ENCODE peak calls at places on chromosomes 1 and 21, in five cellular contexts. H is adipocyte, J is nephron progenitor cell, Z is body of pancreas, U is NCI-H345. M is an unnamed sample.

GRCh38 chr21:33231526-33231925 is 1.8 kb downstream of the IFNAR2 start:
- DNase-seq in H (no peak), J (no peak), Z (no peak), U (no peak), M (no peak)

GRCh38 chr21:15768853-15769252 is 39.1 kb downstream of the USP25 start:
- DNase-seq in H (no peak), J (no peak), Z (no peak), U (no peak), M (no peak)

GRCh38 chr1:106534612-106535011 is 521.9 kb upstream of the PRMT6 start:
- DNase-seq in H (no peak), J (no peak), Z (no peak), U (no peak), M (no peak)

GRCh38 chr1:59596432-59596831 is 218.3 kb upstream of the HOOK1 start:
- DNase-seq in H (peak; percentile 51), J (no peak), Z (peak; percentile 74), U (no peak), M (no peak)

GRCh38 chr1:203619091-203619780 is 7.4 kb upstream of the ATP2B4 start:
- DNase-seq in H (no peak), J (no peak), Z (no peak), U (no peak), M (no peak)

GRCh38 chr21:45531393-45532215 is 10.6 kb downstream of the SLC19A1 start:
- DNase-seq in H (no peak), J (peak; percentile 2), Z (no peak), U (no peak), M (no peak)

GRCh38 chr1:118204648-118205047 is 19.6 kb upstream of the SPAG17 start:
- DNase-seq in H (no peak), J (no peak), Z (no peak), U (peak; percentile 10), M (no peak)

GRCh38 chr1:9363061-9363471 is 70.4 kb downstream of the SPSB1 start:
- DNase-seq in H (no peak), J (no peak), Z (no peak), U (no peak), M (no peak)

GRCh38 chr1:80248886-80249285 is 1242.4 kb upstream of the ADGRL4 start:
- DNase-seq in H (peak; percentile 54), J (no peak), Z (no peak), U (no peak), M (no peak)

GRCh38 chr1:207241164-207241934 is 80.1 kb upstream of the CD55 start:
- DNase-seq in H (peak; percentile 11), J (no peak), Z (no peak), U (no peak), M (no peak)

GRCh38 chr1:32695098-32695904 is 7.3 kb downstream of the SYNC start:
- DNase-seq in H (no peak), J (no peak), Z (peak; percentile 80), U (no peak), M (no peak)

GRCh38 chr1:241440904-241441303 is 78.7 kb downstream of the FH start:
- DNase-seq in H (no peak), J (no peak), Z (no peak), U (no peak), M (no peak)

GRCh38 chr1:161486806-161487482 is 18.3 kb upstream of the FCGR2A start:
- DNase-seq in H (peak; percentile 83), J (peak; percentile 49), Z (peak; percentile 48), U (peak; percentile 40), M (peak; percentile 64)

GRCh38 chr1:2215329-2215728 is 12.8 kb upstream of the SKI start:
- DNase-seq in H (no peak), J (no peak), Z (no peak), U (no peak), M (no peak)

GRCh38 chr21:43865471-43866181 is 603 bp downstream of the AGPAT3 start:
- DNase-seq in H (peak; percentile 78), J (peak; percentile 39), Z (peak; percentile 33), U (peak; percentile 8), M (no peak)

GRCh38 chr21:43818685-43819084 is 29.3 kb downstream of the RRP1 start:
- DNase-seq in H (no peak), J (no peak), Z (no peak), U (no peak), M (no peak)

GRCh38 chr1:212109713-212110112 is 74.2 kb downstream of the DTL start:
- DNase-seq in H (no peak), J (no peak), Z (no peak), U (no peak), M (no peak)

GRCh38 chr1:8094481-8095241 is 68.6 kb upstream of the ERRFI1 start:
- DNase-seq in H (peak; percentile 25), J (no peak), Z (no peak), U (no peak), M (no peak)

GRCh38 chr1:2585318-2586092 is 1.1 kb upstream of the PRXL2B start:
- DNase-seq in H (peak; percentile 44), J (no peak), Z (peak; percentile 78), U (peak; percentile 42), M (no peak)

GRCh38 chr1:221494670-221495069 is 247.2 kb downstream of the DUSP10 start:
- DNase-seq in H (no peak), J (no peak), Z (peak; percentile 19), U (no peak), M (no peak)

GRCh38 chr1:205346956-205347574 is 9.7 kb downstream of the KLHDC8A start:
- DNase-seq in H (no peak), J (no peak), Z (no peak), U (no peak), M (no peak)